ENCODE peak calls at places on chromosomes 11 and 22, in ten cellular contexts. W, K, I, X, Q, H, P, Y, B and J are unnamed samples.

GRCh38 chr11:26914968-26915367 is 78.9 kb upstream of the FIBIN start:
- DNase-seq in H (no peak), Q (no peak), P (no peak), Y (no peak), K (no peak), I (peak), X (no peak), W (no peak), B (no peak), J (no peak)

GRCh38 chr11:5197538-5197937 is 2.9 kb downstream of the OR51V1 start:
- DNase-seq in K (no peak), H (no peak), P (peak), I (no peak), Q (no peak), Y (no peak), X (no peak), B (peak), W (no peak), J (no peak)

GRCh38 chr11:83677730-83678129 is 391.6 kb upstream of the CCDC90B start:
- DNase-seq in I (no peak), K (no peak), P (no peak), Y (no peak), B (no peak), H (no peak), Q (no peak), X (no peak), W (no peak), J (no peak)

GRCh38 chr22:29207231-29207550 is 1.5 kb downstream of the EMID1 start:
- DNase-seq in H (no peak), B (no peak), K (no peak), Y (no peak), I (no peak), X (no peak), Q (no peak), W (no peak), P (no peak), J (no peak)

GRCh38 chr11:1928038-1928890 is 8.8 kb downstream of the TNNT3 start:
- DNase-seq in I (no peak), H (peak), X (no peak), W (no peak), Q (no peak), B (no peak), P (no peak), Y (peak), K (no peak), J (no peak)

GRCh38 chr22:46072030-46072881 is 78.1 kb upstream of the PPARA start:
- DNase-seq in P (no peak), Y (peak), B (peak), I (peak), X (no peak), Q (peak), W (peak), K (no peak), H (peak), J (peak)

GRCh38 chr22:29457730-29458129 is 19.3 kb downstream of the RFPL1 start:
- DNase-seq in P (no peak), Q (peak), Y (no peak), X (peak), H (no peak), B (peak), I (peak), K (no peak), W (no peak), J (peak)

GRCh38 chr11:46604796-46605195 is 11.0 kb upstream of the AMBRA1 start:
- DNase-seq in I (no peak), H (no peak), Q (no peak), Y (no peak), W (no peak), P (no peak), K (no peak), X (no peak), B (no peak), J (no peak)

GRCh38 chr22:45125198-45125597 is 38.5 kb upstream of the NUP50 start:
- DNase-seq in B (no peak), Q (peak), X (no peak), Y (no peak), H (no peak), K (no peak), I (no peak), P (peak), W (no peak), J (peak)

GRCh38 chr11:111419641-111420327 is 40.7 kb upstream of the POU2AF1 start:
- DNase-seq in B (no peak), W (no peak), K (no peak), Q (no peak), H (no peak), I (no peak), X (no peak), Y (no peak), P (no peak), J (no peak)

GRCh38 chr11:14041040-14041439 is 78.5 kb downstream of the SPON1 start:
- DNase-seq in Q (no peak), B (no peak), W (no peak), Y (no peak), X (no peak), K (no peak), P (no peak), H (no peak), I (no peak), J (no peak)

GRCh38 chr11:4683020-4683419 is 14.6 kb downstream of the OR51E2 start:
- DNase-seq in I (no peak), X (no peak), P (peak), B (no peak), Q (peak), K (no peak), W (no peak), H (no peak), Y (no peak), J (no peak)

GRCh38 chr22:26904483-26904882 is 247.1 kb downstream of the MIAT start:
- DNase-seq in Q (no peak), Y (no peak), B (peak), K (no peak), P (no peak), W (no peak), X (no peak), H (no peak), I (no peak), J (no peak)

GRCh38 chr11:133719532-133720235 is 125.6 kb downstream of the SPATA19 start:
- DNase-seq in X (no peak), P (no peak), K (no peak), W (no peak), I (no peak), H (no peak), B (no peak), Y (no peak), Q (no peak), J (no peak)

GRCh38 chr11:61148016-61148640 is 13.1 kb downstream of the VPS37C start:
- DNase-seq in X (no peak), H (no peak), P (no peak), I (no peak), Y (no peak), Q (no peak), B (no peak), W (no peak), K (no peak), J (no peak)

GRCh38 chr22:17786435-17787158 is 12.3 kb upstream of the BID start:
- DNase-seq in K (no peak), I (peak), W (no peak), Q (peak), P (no peak), Y (peak), B (peak), X (no peak), H (no peak), J (peak)

GRCh38 chr22:18033204-18033998 is 9.0 kb upstream of the MICAL3 start:
- DNase-seq in I (no peak), X (no peak), Q (no peak), P (no peak), H (peak), K (no peak), Y (no peak), W (no peak), B (no peak), J (peak)

GRCh38 chr11:36211735-36212430 is 77.3 kb downstream of the COMMD9 start:
- DNase-seq in H (no peak), K (no peak), Q (no peak), I (no peak), Y (no peak), B (no peak), W (no peak), P (no peak), X (no peak), J (no peak)

GRCh38 chr11:19715373-19715772 is 2.7 kb downstream of the NAV2 start:
- DNase-seq in I (no peak), H (no peak), X (no peak), K (no peak), W (no peak), Q (peak), B (peak), P (peak), Y (no peak), J (peak)

GRCh38 chr11:64144587-64145295 is 21.2 kb downstream of the MACROD1 start:
- DNase-seq in X (no peak), Y (no peak), B (no peak), K (no peak), P (no peak), Q (no peak), I (no peak), H (no peak), W (no peak), J (no peak)

DNA sequence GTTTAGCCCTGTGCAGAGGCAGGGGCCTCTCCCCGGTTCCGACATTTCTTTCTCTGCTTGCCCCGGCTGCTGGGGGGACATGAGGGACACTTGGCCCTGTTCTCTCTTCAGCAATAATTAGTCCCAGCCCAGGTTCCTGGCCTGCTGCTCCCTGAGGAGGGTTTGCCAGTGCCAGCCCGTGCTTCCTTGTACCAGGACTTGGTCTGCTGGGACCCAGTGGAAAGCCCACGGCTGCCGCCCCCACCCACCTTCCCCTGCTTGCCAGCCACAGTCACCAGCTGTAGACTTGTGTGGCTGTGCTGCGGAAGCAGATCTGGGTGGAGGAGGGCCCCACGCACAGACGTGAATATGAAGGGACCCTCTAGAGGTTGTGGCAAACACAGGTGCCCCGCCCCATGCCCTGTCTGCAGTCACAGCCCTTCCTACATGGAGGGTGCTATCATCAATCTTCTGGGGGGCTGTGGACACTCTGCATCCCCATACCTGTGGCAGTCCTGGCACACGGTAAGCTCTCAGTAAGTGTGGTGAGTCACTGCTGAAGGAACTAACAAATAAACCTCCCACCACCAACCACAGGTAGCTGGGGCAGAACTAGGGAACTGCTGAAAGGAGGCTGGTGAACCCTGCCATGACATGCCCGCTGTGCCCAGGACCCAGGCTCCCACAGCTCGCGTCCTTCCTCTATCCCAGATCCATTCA is 949 bp downstream of the TP53AIP1 start:
- DNase-seq in I (no peak), X (no peak), W (no peak), Y (no peak), H (no peak), Q (no peak), P (no peak), K (no peak), B (no peak), J (no peak)
- H3K4me3 ChIP-seq in I (no peak), X (no peak), W (no peak), Y (no peak), H (no peak), Q (no peak), P (no peak), K (no peak), B (no peak), J (no peak)

DNA sequence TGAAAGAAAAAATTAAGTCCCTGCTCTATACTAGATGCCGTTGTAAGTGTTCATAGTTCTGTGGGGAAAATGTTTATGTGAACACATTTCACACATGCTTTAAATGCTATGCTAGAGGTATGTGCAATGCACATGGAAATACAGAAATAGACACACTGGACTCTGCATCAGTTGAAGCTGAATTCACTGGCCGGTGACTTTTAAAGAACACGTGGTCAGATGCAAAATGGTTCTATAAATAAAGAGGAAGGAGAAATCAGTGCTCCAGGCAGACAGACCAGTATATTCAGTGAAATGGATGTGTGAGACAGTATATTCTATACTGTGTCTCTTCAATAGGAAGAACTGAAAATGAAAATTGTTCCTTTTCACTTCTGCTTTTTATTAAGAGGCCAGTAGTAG is 29.9 kb downstream of the TRPC6 start:
- DNase-seq in Q (no peak), W (no peak), Y (no peak), H (no peak), X (no peak), I (no peak), P (peak), K (no peak), B (no peak), J (no peak)
- H3K4me3 ChIP-seq in Q (no peak), W (no peak), Y (no peak), H (no peak), X (no peak), I (no peak), P (no peak), K (no peak), B (no peak), J (no peak)

DNA sequence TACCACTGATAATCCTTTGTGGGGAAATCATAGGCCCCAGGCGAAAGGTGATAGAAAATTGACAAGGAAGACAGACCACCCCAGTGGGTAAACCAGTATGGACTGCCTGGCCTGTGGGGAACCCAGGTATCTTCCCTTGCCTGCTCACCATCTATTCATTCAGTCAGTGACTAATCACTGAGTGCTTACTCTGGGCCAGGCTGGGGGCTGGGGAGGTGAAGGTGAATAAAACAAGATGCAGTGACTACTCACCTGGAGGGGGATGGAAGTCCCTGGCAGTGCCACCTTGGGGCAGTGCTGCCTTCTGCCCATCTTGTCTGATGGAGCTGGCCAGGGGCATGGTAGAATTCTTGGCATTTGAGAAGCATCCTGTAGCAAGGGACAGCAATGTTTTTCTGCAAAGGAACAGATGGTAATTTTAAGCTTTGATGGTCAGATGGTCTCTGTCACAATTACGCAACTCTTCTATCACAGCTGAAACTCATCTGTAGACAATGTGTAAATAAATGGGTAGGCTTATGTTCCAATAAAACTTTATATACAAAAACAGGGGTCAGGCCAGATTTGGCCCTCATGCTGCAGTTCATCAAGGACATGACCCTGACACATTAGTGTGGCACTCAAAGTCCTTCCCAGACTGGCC is 4.6 kb downstream of the ISX start:
- DNase-seq in Y (no peak), W (no peak), I (no peak), Q (no peak), H (no peak), X (no peak), B (no peak), K (no peak), P (no peak), J (no peak)
- H3K4me3 ChIP-seq in Y (peak), W (no peak), I (no peak), Q (no peak), H (no peak), X (no peak), B (no peak), K (no peak), P (no peak), J (no peak)

GRCh38 chr22:43152355-43153071 is 1.2 kb downstream of the TSPO start:
- DNase-seq in X (no peak), I (peak), W (peak), P (no peak), Q (peak), H (peak), K (peak), Y (peak), B (peak), J (peak)
- H3K4me3 ChIP-seq in X (no peak), I (peak), W (peak), P (peak), Q (peak), H (peak), K (peak), Y (peak), B (peak), J (peak)

DNA sequence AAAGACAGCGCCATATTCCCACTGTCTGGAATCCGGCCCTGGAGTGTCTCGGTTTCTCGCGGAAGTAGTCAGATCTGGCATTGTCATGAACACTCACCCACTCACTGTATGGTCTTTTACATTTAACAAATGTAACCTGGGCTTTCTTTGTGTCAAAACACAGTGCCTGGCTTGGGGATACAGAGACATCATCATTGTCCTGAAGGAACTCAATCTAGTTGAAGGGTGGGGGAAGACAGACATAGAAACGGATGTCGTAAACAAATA is 1.3 kb upstream of the NECTIN1 start:
- DNase-seq in W (no peak), X (no peak), H (no peak), Y (no peak), K (no peak), I (no peak), P (no peak), Q (no peak), B (no peak), J (no peak)
- H3K4me3 ChIP-seq in W (peak), X (peak), H (peak), Y (peak), K (no peak), I (peak), P (no peak), Q (no peak), B (peak), J (peak)

DNA sequence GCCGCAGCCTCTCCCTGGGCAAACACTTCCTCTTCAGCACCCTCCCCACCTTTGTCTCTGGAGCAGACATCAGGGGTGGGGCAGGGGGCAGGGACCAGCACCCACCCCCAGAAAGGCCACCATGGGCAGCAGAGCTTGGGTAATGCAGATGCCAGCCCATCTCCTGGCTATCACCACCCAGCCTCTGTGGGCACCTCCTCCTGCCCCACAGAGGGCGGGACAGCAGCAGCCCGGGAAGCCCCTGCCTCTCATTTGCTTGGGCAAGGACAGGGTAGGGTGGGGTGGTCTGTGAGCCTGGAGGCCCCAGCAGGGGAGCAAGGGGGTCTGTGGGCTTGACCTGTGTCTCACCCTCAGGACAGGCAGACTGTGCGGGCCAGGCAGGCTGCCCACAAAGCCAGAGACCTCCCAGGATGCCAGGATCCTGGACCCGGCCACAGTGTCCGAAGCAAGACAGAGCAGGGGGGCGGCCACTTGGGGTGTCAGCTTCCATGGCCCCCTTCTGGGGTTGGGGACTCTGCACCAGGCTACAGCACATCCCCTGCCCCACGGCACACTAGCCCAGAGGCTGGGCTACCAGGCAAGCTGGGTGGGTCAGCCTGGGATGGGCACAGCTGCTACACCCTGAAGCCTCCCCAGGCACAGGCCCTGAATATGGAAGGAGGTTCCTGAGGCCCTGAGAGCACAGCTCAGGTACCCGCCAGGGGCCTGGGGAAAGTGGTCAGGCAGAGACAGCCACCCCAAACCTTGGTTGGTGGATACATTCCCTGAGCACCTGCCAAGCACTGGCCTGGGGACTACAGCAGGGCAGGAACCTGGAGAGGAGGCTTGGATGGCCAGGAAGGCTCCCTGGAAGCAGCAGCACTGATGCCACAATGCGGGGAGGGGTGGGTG is 4.5 kb downstream of the RNH1 start:
- DNase-seq in X (no peak), I (no peak), Q (no peak), B (no peak), W (peak), P (no peak), K (no peak), Y (peak), H (peak), J (no peak)
- H3K4me3 ChIP-seq in X (no peak), I (no peak), Q (no peak), B (no peak), W (peak), P (no peak), K (no peak), Y (no peak), H (no peak), J (peak)

GRCh38 chr11:76671236-76671590 is 666 bp upstream of the LRRC32 start:
- DNase-seq in K (no peak), H (no peak), W (no peak), Q (no peak), I (no peak), X (no peak), Y (no peak), P (no peak), B (no peak), J (no peak)
- H3K4me3 ChIP-seq in K (peak), H (peak), W (peak), Q (peak), I (peak), X (peak), Y (peak), P (peak), B (no peak), J (no peak)

DNA sequence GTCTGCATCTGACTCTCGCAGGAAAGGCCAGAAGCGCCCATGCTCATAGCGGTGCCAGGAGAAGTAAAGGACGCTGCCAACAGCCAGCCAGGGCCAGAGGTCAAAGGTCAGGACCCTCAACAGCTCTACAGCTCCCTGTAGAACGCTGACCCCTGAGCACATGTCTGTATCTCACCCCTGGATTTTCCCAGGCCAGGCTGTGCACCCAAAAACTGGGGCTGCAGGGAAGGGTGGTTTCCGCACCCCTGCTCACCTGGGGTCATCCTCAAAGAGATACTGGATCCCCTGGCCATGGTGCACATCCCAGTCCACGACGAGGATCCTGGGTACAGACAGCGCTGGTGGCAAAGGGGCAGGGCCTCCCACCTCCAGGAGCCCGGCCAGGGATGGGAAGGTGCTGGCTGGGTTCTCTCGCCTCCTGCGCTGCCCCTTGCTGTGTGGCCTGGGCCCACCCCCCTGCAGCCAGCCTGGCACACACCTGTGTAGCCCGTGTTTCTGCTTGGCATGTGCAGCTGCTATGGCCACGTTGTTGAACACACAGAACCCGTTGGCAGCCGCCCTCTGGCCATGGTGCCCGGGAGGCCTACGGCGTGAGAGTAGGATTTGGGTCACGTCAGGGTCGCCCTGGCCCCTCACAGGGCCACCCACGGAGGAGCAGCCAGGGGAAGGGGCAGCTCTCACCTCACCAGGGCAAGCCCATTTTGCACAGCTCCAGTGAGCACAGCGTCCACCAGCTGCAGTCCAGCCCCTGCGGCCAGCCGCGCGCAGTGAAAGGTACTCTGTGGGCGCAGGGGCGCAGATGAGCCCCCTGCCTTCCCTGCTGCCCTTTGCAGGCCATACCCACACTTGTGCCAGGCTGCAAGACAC is 1.4 kb downstream of the HDAC10 start:
- DNase-seq in P (no peak), X (no peak), K (no peak), B (no peak), I (no peak), Q (no peak), H (peak), W (no peak), Y (no peak), J (no peak)
- H3K4me3 ChIP-seq in P (peak), X (peak), K (peak), B (no peak), I (peak), Q (peak), H (no peak), W (peak), Y (peak), J (peak)